ENCODE peak calls at places on chromosome 10, in nine cellular contexts. K is RWPE1, A is PC-3, L is B cell, Y is left ventricle myocardium inferior, U is AG04450, O is GM23338, D is colonic mucosa, V is AG09309. I is an unnamed sample.

GRCh38 chr10:127243490-127244272 is 47.3 kb upstream of the INSYN2A start:
- DNase-seq in K (peak), U (no peak), Y (no peak), V (no peak), L (no peak), D (peak), O (peak), A (peak), I (peak)

GRCh38 chr10:57692255-57692980 is 575.3 kb downstream of the IPMK start:
- DNase-seq in D (no peak), O (peak), U (no peak), V (peak), Y (no peak), K (peak), A (peak), L (no peak), I (no peak)

GRCh38 chr10:61617586-61617985 is 45.1 kb upstream of the CABCOCO1 start:
- DNase-seq in U (no peak), Y (no peak), A (no peak), D (no peak), K (no peak), O (no peak), L (no peak), V (no peak), I (no peak)

GRCh38 chr10:122968698-122969097 is 11.5 kb upstream of the PSTK start:
- DNase-seq in A (no peak), V (no peak), Y (no peak), L (no peak), U (no peak), D (no peak), K (no peak), O (no peak), I (no peak)

GRCh38 chr10:129946868-129947267 is 17.2 kb downstream of the EBF3 start:
- DNase-seq in U (no peak), O (no peak), V (no peak), K (no peak), L (no peak), Y (no peak), D (no peak), A (no peak), I (no peak)

GRCh38 chr10:116247701-116248100 is 25.3 kb downstream of the GFRA1 start:
- DNase-seq in L (no peak), D (no peak), Y (no peak), A (no peak), O (no peak), V (no peak), K (no peak), U (no peak), I (no peak)

GRCh38 chr10:48941427-48942075 is 1.9 kb upstream of the LRRC18 start:
- DNase-seq in O (no peak), A (no peak), V (no peak), K (no peak), L (no peak), U (no peak), D (no peak), Y (no peak), I (no peak)

GRCh38 chr10:51950996-51951392 is 251.6 kb upstream of the CSTF2T start:
- DNase-seq in A (no peak), K (no peak), D (no peak), Y (no peak), U (no peak), L (no peak), V (no peak), O (peak), I (no peak)

GRCh38 chr10:95254629-95255028 is 36.2 kb downstream of the PDLIM1 start:
- DNase-seq in O (no peak), L (no peak), K (no peak), U (no peak), V (no peak), A (no peak), D (no peak), Y (no peak), I (no peak)

GRCh38 chr10:111234903-111235302 is 158.1 kb downstream of the ADRA2A start:
- DNase-seq in D (no peak), A (no peak), K (no peak), L (no peak), V (no peak), O (no peak), U (no peak), Y (no peak), I (no peak)

GRCh38 chr10:29947701-29948060 is 111.7 kb downstream of the JCAD start:
- DNase-seq in U (no peak), A (peak), K (no peak), V (no peak), D (no peak), L (no peak), Y (no peak), O (peak), I (no peak)

GRCh38 chr10:59724098-59724938 is 14.7 kb upstream of the SLC16A9 start:
- DNase-seq in V (no peak), Y (no peak), L (no peak), K (no peak), O (no peak), A (peak), D (peak), U (no peak), I (no peak)

GRCh38 chr10:14477408-14477710 is 146.6 kb upstream of the FRMD4A start:
- DNase-seq in A (no peak), O (no peak), D (no peak), K (no peak), L (no peak), Y (no peak), V (no peak), U (no peak), I (no peak)

GRCh38 chr10:117627561-117627960 is 85.0 kb downstream of the EMX2 start:
- DNase-seq in Y (no peak), V (no peak), U (no peak), D (no peak), A (no peak), K (no peak), L (no peak), O (no peak), I (no peak)

GRCh38 chr10:102785818-102786217 is 42.1 kb downstream of the WBP1L start:
- DNase-seq in Y (no peak), O (no peak), U (no peak), A (no peak), K (no peak), L (no peak), D (no peak), V (no peak), I (no peak)

GRCh38 chr10:69451209-69451783 is at the start of gene TSPAN15:
- DNase-seq in V (no peak), D (peak), L (peak), U (no peak), O (peak), K (peak), A (peak), Y (peak), I (peak)

GRCh38 chr10:52143338-52143737 is 170.7 kb upstream of the DKK1 start:
- DNase-seq in L (no peak), K (no peak), A (no peak), U (no peak), Y (no peak), V (no peak), D (no peak), O (no peak), I (no peak)

GRCh38 chr10:33115720-33116119 is 157.7 kb upstream of the ITGB1 start:
- DNase-seq in Y (no peak), U (no peak), O (no peak), D (no peak), A (peak), L (no peak), K (no peak), V (no peak), I (no peak)

GRCh38 chr10:129101232-129101980 is 365.6 kb upstream of the MGMT start:
- DNase-seq in L (no peak), A (no peak), O (no peak), Y (no peak), U (no peak), V (no peak), D (no peak), K (no peak), I (peak)

GRCh38 chr10:90470971-90471370 is 386.9 kb downstream of the HTR7 start:
- DNase-seq in U (no peak), K (no peak), Y (no peak), V (no peak), A (no peak), O (no peak), L (no peak), D (no peak), I (no peak)

GRCh38 chr10:77160679-77161078 is 476.9 kb downstream of the KCNMA1 start:
- DNase-seq in U (peak), Y (no peak), L (no peak), V (peak), K (peak), A (peak), D (peak), O (no peak), I (no peak)

GRCh38 chr10:84117683-84118394 is 21.5 kb upstream of the GHITM start:
- DNase-seq in A (no peak), Y (no peak), O (no peak), U (no peak), V (no peak), K (no peak), L (no peak), D (no peak), I (no peak)

GRCh38 chr10:26978531-26978930 is 117.8 kb upstream of the ABI1 start:
- DNase-seq in L (no peak), O (no peak), D (no peak), Y (no peak), K (no peak), U (no peak), V (no peak), A (no peak), I (no peak)

GRCh38 chr10:4450981-4451501 is 375.0 kb upstream of the AKR1E2 start:
- DNase-seq in L (no peak), A (no peak), Y (no peak), V (peak), O (peak), U (peak), K (peak), D (no peak), I (no peak)

GRCh38 chr10:129498680-129499079 is 31.6 kb downstream of the MGMT start:
- DNase-seq in D (no peak), O (no peak), U (no peak), L (no peak), K (no peak), V (no peak), A (no peak), Y (no peak), I (no peak)

GRCh38 chr10:129854796-129855705 is 109.0 kb downstream of the EBF3 start:
- DNase-seq in O (no peak), V (no peak), L (no peak), A (no peak), U (no peak), K (no peak), D (no peak), Y (no peak), I (no peak)

GRCh38 chr10:124742418-124743187 is 1.6 kb downstream of the FAM53B start:
- DNase-seq in O (peak), A (peak), V (no peak), U (no peak), K (peak), Y (no peak), L (no peak), D (peak), I (no peak)

GRCh38 chr10:62980697-62981495 is 152.2 kb upstream of the NRBF2 start:
- DNase-seq in K (peak), A (peak), Y (no peak), D (no peak), V (no peak), O (no peak), U (no peak), L (no peak), I (peak)

GRCh38 chr10:9166770-9167169 is 1112.3 kb downstream of the GATA3 start:
- DNase-seq in Y (no peak), L (no peak), D (no peak), U (no peak), K (no peak), V (no peak), O (no peak), A (no peak), I (no peak)

GRCh38 chr10:21183025-21183424 is 285.9 kb upstream of the NEBL start:
- DNase-seq in A (no peak), V (no peak), O (no peak), K (no peak), D (no peak), L (no peak), Y (no peak), U (no peak), I (no peak)

DNA sequence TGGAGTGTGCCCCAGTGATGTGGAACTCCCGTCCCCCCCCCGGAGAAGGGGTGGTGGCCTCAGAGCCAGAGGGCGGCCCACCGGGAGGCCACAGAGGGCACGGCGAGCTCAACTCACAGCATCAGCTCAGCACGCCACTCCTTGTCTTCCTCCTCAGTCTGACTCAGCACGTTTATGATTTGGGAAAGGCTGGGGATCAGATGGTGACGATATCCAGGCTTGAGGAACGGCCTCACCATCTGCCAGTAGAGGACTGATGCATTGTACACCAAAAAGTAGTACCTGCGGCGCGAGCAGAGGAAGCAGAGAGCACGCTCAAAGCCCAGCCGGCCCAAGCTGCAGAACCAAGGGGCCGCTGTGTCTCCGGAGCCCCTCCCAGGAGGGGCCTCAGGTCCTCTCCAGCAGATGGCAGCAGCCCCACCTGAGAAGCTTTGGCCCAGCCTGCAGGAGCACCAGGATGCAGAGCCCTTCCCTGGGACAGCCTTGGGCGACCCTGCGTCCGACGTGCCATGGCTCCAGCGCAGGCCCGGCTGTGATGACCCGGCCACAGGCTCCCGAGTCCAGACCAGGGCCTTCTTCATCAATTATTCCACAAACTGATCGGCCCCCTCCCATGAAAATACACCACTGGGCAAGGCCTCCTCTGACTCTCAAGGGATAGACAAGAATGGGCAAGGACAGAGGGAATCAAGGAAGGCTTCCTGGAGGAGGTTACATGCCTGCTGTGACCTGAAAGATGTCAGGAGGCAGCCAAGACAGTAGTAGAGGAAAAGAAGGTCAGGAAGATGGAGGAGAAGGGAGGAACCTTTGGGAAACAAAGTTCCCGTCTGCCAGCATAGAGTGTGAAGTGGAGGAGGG is 3.7 kb downstream of the CFAP46 start:
- DNase-seq in V (no peak), K (no peak), A (peak), Y (no peak), D (no peak), O (peak), L (no peak), U (no peak), I (peak)
- TF ChIP-seq CTCF in V (peak), K (peak), A (peak), Y (peak), D (no peak), O (peak), L (peak), U (peak), I (no peak)

GRCh38 chr10:88831709-88832108 is 19.9 kb downstream of the ANKRD22 start:
- DNase-seq in L (no peak), V (no peak), U (no peak), K (no peak), O (no peak), D (no peak), A (no peak), Y (no peak), I (peak)

GRCh38 chr10:88830643-88831277 is 20.9 kb downstream of the ANKRD22 start:
- DNase-seq in A (no peak), Y (no peak), L (no peak), O (no peak), D (no peak), K (no peak), U (no peak), V (no peak), I (peak)

GRCh38 chr10:88826390-88826789 is 23.9 kb downstream of the LIPM start:
- DNase-seq in O (no peak), A (no peak), Y (no peak), D (no peak), U (no peak), V (no peak), K (no peak), L (no peak), I (no peak)

GRCh38 chr10:88828310-88828709 is 23.3 kb downstream of the ANKRD22 start:
- DNase-seq in K (no peak), Y (no peak), A (no peak), V (no peak), U (no peak), D (no peak), O (no peak), L (no peak), I (peak)

DNA sequence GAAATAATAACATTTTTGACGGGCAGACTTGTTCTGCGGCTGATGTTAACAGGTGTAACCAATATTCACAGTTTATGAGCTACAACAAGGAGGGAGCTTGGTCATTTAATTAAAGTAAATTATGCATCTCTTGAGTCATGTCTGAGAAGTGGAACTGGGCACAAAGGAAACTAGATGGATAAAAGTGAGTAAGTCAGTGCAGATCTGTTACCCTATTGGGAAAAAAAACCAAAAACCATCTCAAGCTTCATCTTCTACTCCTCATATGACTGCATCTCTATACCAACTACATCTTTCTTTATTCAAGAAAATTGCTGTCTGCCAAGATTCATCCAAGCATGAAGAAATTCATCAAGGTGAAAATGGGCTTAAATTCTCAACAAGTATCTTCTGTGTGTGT is 23.9 kb downstream of the ANKRD22 start:
- DNase-seq in O (no peak), D (no peak), Y (no peak), K (no peak), U (no peak), A (no peak), L (no peak), V (no peak), I (no peak)
- TF ChIP-seq CTCF in O (no peak), D (no peak), Y (no peak), K (no peak), U (no peak), A (no peak), L (no peak), V (no peak), I (no peak)

GRCh38 chr10:24952701-24953349 is 419 bp upstream of the PRTFDC1 start:
- DNase-seq in A (peak), D (peak), O (peak), L (no peak), U (no peak), Y (peak), V (no peak), K (peak), I (peak)
- TF ChIP-seq CTCF in A (no peak), D (peak), O (peak), L (peak), U (no peak), Y (peak), V (no peak), K (peak), I (peak)

GRCh38 chr10:93591065-93591808 is 9.8 kb downstream of the RBP4 start:
- DNase-seq in V (no peak), K (no peak), O (peak), D (peak), Y (no peak), L (no peak), A (peak), U (no peak), I (no peak)
- TF ChIP-seq CTCF in V (no peak), K (no peak), O (no peak), D (no peak), Y (no peak), L (no peak), A (no peak), U (no peak), I (no peak)

DNA sequence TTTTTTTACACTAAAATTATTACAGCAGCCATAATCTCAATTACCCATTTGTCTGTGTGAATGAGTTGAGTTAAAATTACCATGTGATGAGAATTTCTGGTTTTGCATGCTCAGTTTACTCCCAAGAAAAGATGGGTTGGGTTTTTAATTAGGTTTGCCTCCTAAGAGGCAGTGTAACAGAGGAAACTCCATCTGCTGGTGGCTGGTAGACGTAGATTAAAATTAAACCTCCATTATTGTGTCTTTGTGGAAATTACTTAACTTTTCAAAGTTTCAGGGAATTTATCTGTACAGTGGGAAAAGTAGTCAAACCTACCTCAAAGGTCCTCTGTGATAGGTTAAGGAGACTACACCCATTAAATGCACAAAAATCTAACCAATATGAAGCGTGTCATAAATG is 954.2 kb downstream of the PCDH15 start:
- DNase-seq in U (no peak), L (no peak), K (no peak), D (no peak), V (no peak), Y (no peak), A (peak), O (peak), I (no peak)
- TF ChIP-seq CTCF in U (peak), L (no peak), K (no peak), D (no peak), V (no peak), Y (no peak), A (peak), O (peak), I (no peak)

DNA sequence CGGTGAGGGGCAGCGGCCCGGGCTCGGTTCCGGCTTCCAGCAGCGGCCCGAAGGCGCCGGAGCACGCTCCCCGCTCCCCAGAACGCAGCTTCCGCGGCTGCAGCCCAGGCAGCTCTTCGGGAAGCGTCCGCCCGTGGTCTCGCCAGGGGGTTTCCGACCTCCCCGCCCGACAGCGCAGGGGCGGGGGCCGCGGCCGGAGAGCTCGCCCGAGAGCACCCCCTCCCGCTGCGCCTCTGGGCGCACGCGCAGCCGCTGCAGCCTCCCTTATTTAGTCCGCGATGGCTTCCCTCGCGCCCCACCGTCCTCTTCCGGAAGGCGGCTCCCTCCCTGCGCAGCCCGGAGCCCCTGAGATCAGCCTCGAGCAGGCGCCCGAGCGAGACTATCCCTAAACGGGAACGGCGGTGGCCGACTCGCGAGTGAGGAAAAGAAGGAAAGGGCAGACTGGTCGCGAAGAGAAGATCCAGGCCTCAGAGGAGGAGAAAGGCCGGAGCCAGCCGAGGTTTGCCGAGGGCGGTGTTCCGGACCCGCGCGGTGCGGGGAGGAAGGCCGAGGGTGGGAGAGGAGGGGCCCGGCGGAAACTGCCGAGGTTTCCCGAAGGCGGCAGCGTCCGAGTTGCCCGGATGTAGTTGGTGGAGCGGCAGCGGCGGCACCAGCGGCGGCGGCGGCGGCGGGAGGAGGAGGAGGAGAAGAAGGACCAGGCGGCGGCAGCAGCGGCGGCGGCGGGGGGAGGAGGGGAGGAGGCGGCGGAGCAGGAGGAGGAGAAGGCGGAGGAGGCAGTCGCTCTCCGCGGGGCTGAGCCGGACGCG is at the start of gene WAC:
- DNase-seq in D (peak), L (peak), A (peak), K (peak), V (peak), O (peak), Y (peak), U (peak), I (peak)
- TF ChIP-seq CTCF in D (no peak), L (no peak), A (no peak), K (no peak), V (no peak), O (no peak), Y (no peak), U (no peak), I (no peak)

DNA sequence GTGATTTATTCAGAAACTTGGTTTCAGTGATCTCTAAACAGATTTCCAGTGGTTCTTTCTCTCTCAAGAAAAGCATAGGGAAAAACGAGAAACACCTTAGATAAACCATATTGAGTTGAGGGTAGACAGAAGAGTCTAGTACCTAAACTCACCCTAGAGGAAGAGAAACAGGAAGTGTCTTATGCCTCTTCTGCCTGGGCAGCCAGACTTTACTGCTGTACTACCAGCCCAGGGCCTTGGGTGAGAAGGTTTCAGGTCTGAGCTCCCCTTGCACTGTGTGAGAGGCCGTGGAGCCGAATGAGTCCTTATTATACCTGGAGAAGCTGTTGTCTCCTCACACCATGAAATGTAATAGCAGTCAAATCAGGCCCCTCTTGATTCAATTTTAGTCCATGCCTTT is 18.2 kb downstream of the HIF1AN start:
- DNase-seq in L (no peak), U (no peak), V (no peak), O (no peak), K (no peak), D (no peak), Y (no peak), A (no peak), I (no peak)
- TF ChIP-seq CTCF in L (no peak), U (no peak), V (no peak), O (no peak), K (no peak), D (no peak), Y (no peak), A (no peak), I (no peak)

I was measured in activated CD8-positive, alpha-beta T cell treated with anti-CD3 and anti-CD28 coated beads for 36 hours.